ENCODE peak calls at places on chromosomes 7 and 10, in five cellular contexts. One of them, this sample, is unnamed.

GRCh38 chr10:81733547-81733946 is 141.4 kb upstream of the NRG3 start:
- DNase-seq in mesendoderm: no peak
- DNase-seq in CD8-positive, alpha-beta T cell: no peak
- DNase-seq in GM23338: no peak
- DNase-seq in tibial nerve: no peak
- DNase-seq in this sample: no peak

GRCh38 chr10:28533571-28534304 is 820 bp downstream of the WAC start:
- DNase-seq in tibial nerve: peak
- DNase-seq in CD8-positive, alpha-beta T cell: peak
- DNase-seq in GM23338: peak
- DNase-seq in mesendoderm: peak
- DNase-seq in this sample: peak

GRCh38 chr7:39458346-39458745 is 107.9 kb upstream of the YAE1 start:
- DNase-seq in tibial nerve: no peak
- DNase-seq in mesendoderm: no peak
- DNase-seq in CD8-positive, alpha-beta T cell: no peak
- DNase-seq in GM23338: no peak
- DNase-seq in this sample: no peak

GRCh38 chr10:125152646-125153368 is 7.6 kb downstream of the CTBP2 start:
- DNase-seq in CD8-positive, alpha-beta T cell: no peak
- DNase-seq in tibial nerve: no peak
- DNase-seq in mesendoderm: peak
- DNase-seq in GM23338: no peak
- DNase-seq in this sample: peak

GRCh38 chr10:126902157-126902556 is 3.1 kb upstream of the DOCK1 start:
- DNase-seq in mesendoderm: peak
- DNase-seq in GM23338: no peak
- DNase-seq in tibial nerve: no peak
- DNase-seq in CD8-positive, alpha-beta T cell: no peak
- DNase-seq in this sample: no peak

GRCh38 chr7:79403879-79404278 is 49.6 kb downstream of the MAGI2 start:
- DNase-seq in tibial nerve: no peak
- DNase-seq in CD8-positive, alpha-beta T cell: no peak
- DNase-seq in GM23338: no peak
- DNase-seq in mesendoderm: no peak
- DNase-seq in this sample: no peak

GRCh38 chr10:119455609-119456434 is 86.7 kb downstream of the RGS10 start:
- DNase-seq in CD8-positive, alpha-beta T cell: no peak
- DNase-seq in tibial nerve: no peak
- DNase-seq in mesendoderm: no peak
- DNase-seq in GM23338: no peak
- DNase-seq in this sample: no peak

GRCh38 chr10:124745678-124746077 is 1.5 kb upstream of the FAM53B start:
- DNase-seq in GM23338: peak
- DNase-seq in tibial nerve: peak
- DNase-seq in mesendoderm: peak
- DNase-seq in CD8-positive, alpha-beta T cell: no peak
- DNase-seq in this sample: no peak

GRCh38 chr7:29500719-29501118 is 62.9 kb upstream of the PRR15 start:
- DNase-seq in tibial nerve: no peak
- DNase-seq in mesendoderm: no peak
- DNase-seq in GM23338: no peak
- DNase-seq in CD8-positive, alpha-beta T cell: no peak
- DNase-seq in this sample: no peak

GRCh38 chr10:119480667-119481066 is 61.9 kb downstream of the RGS10 start:
- DNase-seq in tibial nerve: no peak
- DNase-seq in CD8-positive, alpha-beta T cell: no peak
- DNase-seq in mesendoderm: no peak
- DNase-seq in GM23338: no peak
- DNase-seq in this sample: no peak

GRCh38 chr10:121974535-121975294 is at the start of gene NSMCE4A:
- DNase-seq in tibial nerve: peak
- DNase-seq in GM23338: peak
- DNase-seq in CD8-positive, alpha-beta T cell: peak
- DNase-seq in mesendoderm: peak
- DNase-seq in this sample: peak

GRCh38 chr7:158549176-158549833 is 38.3 kb downstream of the PTPRN2 start:
- DNase-seq in GM23338: peak
- DNase-seq in tibial nerve: peak
- DNase-seq in CD8-positive, alpha-beta T cell: no peak
- DNase-seq in mesendoderm: peak
- DNase-seq in this sample: no peak

GRCh38 chr10:15344256-15344875 is 26.7 kb downstream of the FAM171A1 start:
- DNase-seq in tibial nerve: no peak
- DNase-seq in GM23338: no peak
- DNase-seq in CD8-positive, alpha-beta T cell: no peak
- DNase-seq in mesendoderm: no peak
- DNase-seq in this sample: no peak

GRCh38 chr10:124086787-124087671 is 6.4 kb downstream of the CHST15 start:
- DNase-seq in GM23338: no peak
- DNase-seq in tibial nerve: no peak
- DNase-seq in mesendoderm: no peak
- DNase-seq in CD8-positive, alpha-beta T cell: no peak
- DNase-seq in this sample: no peak

GRCh38 chr10:88661577-88661976 is 2.7 kb upstream of the LIPF start:
- DNase-seq in tibial nerve: no peak
- DNase-seq in mesendoderm: no peak
- DNase-seq in CD8-positive, alpha-beta T cell: no peak
- DNase-seq in GM23338: no peak
- DNase-seq in this sample: no peak

GRCh38 chr7:5997210-5997808 is 11.5 kb downstream of the PMS2 start:
- DNase-seq in CD8-positive, alpha-beta T cell: peak
- DNase-seq in GM23338: peak
- DNase-seq in tibial nerve: peak
- DNase-seq in mesendoderm: peak
- DNase-seq in this sample: no peak

GRCh38 chr10:129951251-129951808 is 12.7 kb downstream of the EBF3 start:
- DNase-seq in tibial nerve: no peak
- DNase-seq in CD8-positive, alpha-beta T cell: no peak
- DNase-seq in mesendoderm: no peak
- DNase-seq in GM23338: no peak
- DNase-seq in this sample: no peak

GRCh38 chr7:38006559-38006958 is 86.1 kb downstream of the EPDR1 start:
- DNase-seq in mesendoderm: no peak
- DNase-seq in GM23338: no peak
- DNase-seq in tibial nerve: no peak
- DNase-seq in CD8-positive, alpha-beta T cell: no peak
- DNase-seq in this sample: no peak

GRCh38 chr10:111455776-111456426 is 379.1 kb downstream of the ADRA2A start:
- DNase-seq in GM23338: no peak
- DNase-seq in mesendoderm: no peak
- DNase-seq in CD8-positive, alpha-beta T cell: no peak
- DNase-seq in tibial nerve: peak
- DNase-seq in this sample: no peak

GRCh38 chr7:116259156-116259555 is 48.8 kb downstream of the TES start:
- DNase-seq in mesendoderm: no peak
- DNase-seq in tibial nerve: no peak
- DNase-seq in CD8-positive, alpha-beta T cell: no peak
- DNase-seq in GM23338: no peak
- DNase-seq in this sample: no peak

GRCh38 chr10:35398355-35398754 is 62.0 kb downstream of the CCNY start:
- DNase-seq in CD8-positive, alpha-beta T cell: no peak
- DNase-seq in GM23338: no peak
- DNase-seq in tibial nerve: no peak
- DNase-seq in mesendoderm: no peak
- DNase-seq in this sample: no peak

GRCh38 chr7:131104611-131105293 is 222.9 kb upstream of the MKLN1 start:
- DNase-seq in mesendoderm: no peak
- DNase-seq in GM23338: no peak
- DNase-seq in tibial nerve: no peak
- DNase-seq in CD8-positive, alpha-beta T cell: no peak
- DNase-seq in this sample: no peak

GRCh38 chr7:111887734-111888133 is 318.5 kb downstream of the DOCK4 start:
- DNase-seq in GM23338: no peak
- DNase-seq in CD8-positive, alpha-beta T cell: no peak
- DNase-seq in mesendoderm: no peak
- DNase-seq in tibial nerve: no peak
- DNase-seq in this sample: no peak

DNA sequence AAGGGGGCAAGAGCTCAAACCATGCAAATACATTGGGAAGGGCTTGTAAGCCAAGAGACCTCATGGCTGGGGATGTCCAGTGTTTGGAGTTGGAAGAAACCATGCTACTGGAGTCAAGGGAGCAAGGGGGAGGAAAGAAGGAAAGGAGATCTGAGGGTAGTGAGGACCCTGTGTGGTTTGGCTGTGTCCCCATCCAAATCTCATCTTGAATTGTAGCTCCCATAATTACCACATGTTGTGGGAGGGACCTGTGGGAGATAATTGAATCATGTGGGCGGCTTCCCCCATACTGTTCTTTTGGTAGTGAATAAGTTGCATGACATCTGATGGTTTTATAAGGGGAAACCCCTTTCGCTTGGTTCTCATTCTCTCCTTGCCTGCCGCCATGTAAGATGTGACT is 56.5 kb upstream of the ADRB1 start:
- DNase-seq in GM23338: no peak
- DNase-seq in CD8-positive, alpha-beta T cell: no peak
- DNase-seq in mesendoderm: no peak
- DNase-seq in tibial nerve: no peak
- DNase-seq in this sample: no peak
- H3K27ac ChIP-seq in GM23338: no peak
- H3K27ac ChIP-seq in CD8-positive, alpha-beta T cell: no peak
- H3K27ac ChIP-seq in mesendoderm: no peak
- H3K27ac ChIP-seq in tibial nerve: no peak
- H3K27ac ChIP-seq in this sample: no peak

GRCh38 chr7:362416-363096 is 72.6 kb downstream of the FOXL3 start:
- DNase-seq in mesendoderm: no peak
- DNase-seq in tibial nerve: no peak
- DNase-seq in CD8-positive, alpha-beta T cell: peak
- DNase-seq in GM23338: no peak
- DNase-seq in this sample: no peak
- H3K27ac ChIP-seq in mesendoderm: no peak
- H3K27ac ChIP-seq in tibial nerve: no peak
- H3K27ac ChIP-seq in CD8-positive, alpha-beta T cell: peak
- H3K27ac ChIP-seq in GM23338: no peak
- H3K27ac ChIP-seq in this sample: no peak

DNA sequence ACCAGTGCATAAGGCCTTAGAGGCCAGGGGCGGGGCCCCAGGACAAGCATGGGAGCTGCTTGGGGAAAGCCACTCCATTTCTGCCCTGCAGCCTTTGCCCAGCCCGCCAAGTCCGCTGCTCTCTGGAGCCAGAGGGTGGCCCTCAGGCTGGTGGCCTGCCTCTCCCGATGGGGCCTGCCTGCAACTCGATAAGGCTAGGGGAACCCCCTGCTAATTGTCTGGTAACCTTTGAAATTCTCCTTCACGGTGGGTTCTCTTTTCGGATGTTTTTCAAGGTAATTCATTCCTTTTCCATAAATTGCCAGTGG is 94.9 kb downstream of the ZMIZ1 start:
- DNase-seq in mesendoderm: no peak
- DNase-seq in tibial nerve: no peak
- DNase-seq in CD8-positive, alpha-beta T cell: no peak
- DNase-seq in GM23338: no peak
- DNase-seq in this sample: no peak
- H3K27ac ChIP-seq in mesendoderm: no peak
- H3K27ac ChIP-seq in tibial nerve: no peak
- H3K27ac ChIP-seq in CD8-positive, alpha-beta T cell: no peak
- H3K27ac ChIP-seq in GM23338: peak
- H3K27ac ChIP-seq in this sample: no peak

DNA sequence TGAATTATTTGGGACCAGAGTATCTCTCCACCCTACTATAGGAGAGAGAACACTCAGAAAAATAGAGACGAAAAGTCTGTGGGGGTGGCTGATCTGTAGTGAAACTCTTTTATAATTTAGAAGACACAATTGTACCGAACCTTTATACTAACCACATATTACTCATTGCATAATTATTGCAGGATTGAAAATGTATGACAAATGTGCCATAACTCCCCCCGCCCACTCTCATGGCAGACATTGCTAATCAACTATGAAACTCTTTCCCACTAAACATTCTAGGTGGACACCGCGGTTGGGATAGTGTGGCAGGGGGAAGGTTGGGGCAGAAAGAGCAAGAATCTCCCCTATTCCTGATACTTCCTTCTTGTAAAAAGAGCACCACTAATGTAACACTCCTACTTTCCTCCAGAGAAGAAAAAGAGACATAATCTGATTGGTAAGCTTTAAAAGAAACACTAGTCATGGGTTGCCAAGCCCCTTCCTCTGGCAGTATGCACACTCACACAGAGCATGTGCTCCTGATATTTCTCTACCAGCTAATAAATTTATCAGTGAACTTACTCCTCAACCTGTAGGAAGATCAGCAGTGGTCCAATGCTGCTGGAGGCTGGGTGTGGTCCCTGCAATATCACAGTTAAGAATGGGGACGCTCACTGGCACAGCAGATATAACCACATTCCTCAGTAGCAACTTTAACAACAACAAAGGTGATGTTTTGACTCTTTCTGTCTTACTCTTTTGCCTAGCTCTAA is 18.7 kb upstream of the ARID5B start:
- DNase-seq in mesendoderm: no peak
- DNase-seq in CD8-positive, alpha-beta T cell: no peak
- DNase-seq in GM23338: no peak
- DNase-seq in tibial nerve: no peak
- DNase-seq in this sample: no peak
- H3K27ac ChIP-seq in mesendoderm: no peak
- H3K27ac ChIP-seq in CD8-positive, alpha-beta T cell: no peak
- H3K27ac ChIP-seq in GM23338: no peak
- H3K27ac ChIP-seq in tibial nerve: no peak
- H3K27ac ChIP-seq in this sample: no peak

DNA sequence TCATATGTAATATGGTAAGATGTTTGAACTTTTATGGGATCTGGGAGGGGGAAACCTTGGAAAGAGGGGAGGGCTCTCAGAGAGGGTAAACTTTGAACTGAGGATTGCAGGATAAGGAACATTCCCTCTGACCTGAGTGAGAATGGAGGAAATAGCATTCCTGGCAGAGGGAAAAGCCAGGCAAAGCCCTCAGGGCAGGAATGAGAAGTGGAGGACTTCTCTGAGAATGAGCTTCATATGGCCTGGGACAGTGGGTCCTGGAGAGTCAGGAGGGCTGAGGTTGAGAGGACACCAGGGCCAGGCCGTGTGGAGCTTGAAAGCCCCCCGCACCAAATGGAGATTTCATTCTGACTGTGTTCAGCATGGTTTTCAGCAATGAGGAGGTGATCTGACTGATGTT is 34.2 kb downstream of the NPVF start:
- DNase-seq in tibial nerve: no peak
- DNase-seq in GM23338: no peak
- DNase-seq in CD8-positive, alpha-beta T cell: no peak
- DNase-seq in mesendoderm: peak
- DNase-seq in this sample: no peak
- H3K27ac ChIP-seq in tibial nerve: no peak
- H3K27ac ChIP-seq in GM23338: no peak
- H3K27ac ChIP-seq in CD8-positive, alpha-beta T cell: no peak
- H3K27ac ChIP-seq in mesendoderm: no peak
- H3K27ac ChIP-seq in this sample: no peak

GRCh38 chr7:121525155-121525819 is 129.2 kb upstream of the FAM3C start:
- DNase-seq in GM23338: no peak
- DNase-seq in tibial nerve: no peak
- DNase-seq in mesendoderm: no peak
- DNase-seq in CD8-positive, alpha-beta T cell: no peak
- DNase-seq in this sample: no peak
- H3K27ac ChIP-seq in GM23338: no peak
- H3K27ac ChIP-seq in tibial nerve: no peak
- H3K27ac ChIP-seq in mesendoderm: no peak
- H3K27ac ChIP-seq in CD8-positive, alpha-beta T cell: no peak
- H3K27ac ChIP-seq in this sample: no peak

GRCh38 chr7:134547738-134548054 is 1.2 kb upstream of the AKR1B15 start:
- DNase-seq in tibial nerve: no peak
- DNase-seq in CD8-positive, alpha-beta T cell: no peak
- DNase-seq in mesendoderm: peak
- DNase-seq in GM23338: no peak
- DNase-seq in this sample: no peak
- H3K27ac ChIP-seq in tibial nerve: peak
- H3K27ac ChIP-seq in CD8-positive, alpha-beta T cell: no peak
- H3K27ac ChIP-seq in mesendoderm: no peak
- H3K27ac ChIP-seq in GM23338: no peak
- H3K27ac ChIP-seq in this sample: no peak

GRCh38 chr10:3427846-3428442 is 255.4 kb upstream of the PITRM1 start:
- DNase-seq in CD8-positive, alpha-beta T cell: no peak
- DNase-seq in tibial nerve: no peak
- DNase-seq in mesendoderm: no peak
- DNase-seq in GM23338: no peak
- DNase-seq in this sample: no peak
- H3K27ac ChIP-seq in CD8-positive, alpha-beta T cell: no peak
- H3K27ac ChIP-seq in tibial nerve: no peak
- H3K27ac ChIP-seq in mesendoderm: no peak
- H3K27ac ChIP-seq in GM23338: no peak
- H3K27ac ChIP-seq in this sample: no peak